ENCODE peak calls at places on chromosomes 12 and 14, in ten cellular contexts. One of them, this sample, is unnamed.

GRCh38 chr14:106842687-106843086 is 1316.3 kb downstream of the TMEM121 start:
- DNase-seq in astrocyte of the spinal cord: no peak
- DNase-seq in breast epithelium: no peak
- DNase-seq in right lobe of liver: no peak
- DNase-seq in astrocyte: no peak
- DNase-seq in epithelial cell of proximal tubule: no peak
- DNase-seq in heart left ventricle: no peak
- DNase-seq in A549: peak
- DNase-seq in neural progenitor cell: no peak
- DNase-seq in fibroblast of pulmonary artery: no peak
- DNase-seq in this sample: no peak

GRCh38 chr12:131903270-131904255 is 9.1 kb downstream of the ULK1 start:
- DNase-seq in astrocyte of the spinal cord: no peak
- DNase-seq in breast epithelium: no peak
- DNase-seq in right lobe of liver: no peak
- DNase-seq in astrocyte: no peak
- DNase-seq in epithelial cell of proximal tubule: no peak
- DNase-seq in heart left ventricle: no peak
- DNase-seq in A549: no peak
- DNase-seq in neural progenitor cell: no peak
- DNase-seq in fibroblast of pulmonary artery: no peak
- DNase-seq in this sample: no peak

GRCh38 chr12:23964812-23965211 is 15.3 kb upstream of the SOX5 start:
- DNase-seq in astrocyte of the spinal cord: no peak
- DNase-seq in breast epithelium: no peak
- DNase-seq in right lobe of liver: no peak
- DNase-seq in astrocyte: no peak
- DNase-seq in epithelial cell of proximal tubule: no peak
- DNase-seq in heart left ventricle: no peak
- DNase-seq in A549: no peak
- DNase-seq in neural progenitor cell: no peak
- DNase-seq in fibroblast of pulmonary artery: no peak
- DNase-seq in this sample: no peak

GRCh38 chr14:75848337-75848736 is 133.5 kb downstream of the TGFB3 start:
- DNase-seq in astrocyte of the spinal cord: no peak
- DNase-seq in breast epithelium: no peak
- DNase-seq in right lobe of liver: no peak
- DNase-seq in astrocyte: no peak
- DNase-seq in epithelial cell of proximal tubule: no peak
- DNase-seq in heart left ventricle: no peak
- DNase-seq in A549: no peak
- DNase-seq in neural progenitor cell: no peak
- DNase-seq in fibroblast of pulmonary artery: no peak
- DNase-seq in this sample: no peak

GRCh38 chr14:71117839-71118743 is 210.8 kb downstream of the PCNX1 start:
- DNase-seq in astrocyte of the spinal cord: peak
- DNase-seq in breast epithelium: no peak
- DNase-seq in right lobe of liver: no peak
- DNase-seq in astrocyte: peak
- DNase-seq in epithelial cell of proximal tubule: no peak
- DNase-seq in heart left ventricle: no peak
- DNase-seq in A549: no peak
- DNase-seq in neural progenitor cell: no peak
- DNase-seq in fibroblast of pulmonary artery: peak
- DNase-seq in this sample: peak

GRCh38 chr12:12734561-12735071 is 17.4 kb downstream of the CDKN1B start:
- DNase-seq in astrocyte of the spinal cord: peak
- DNase-seq in breast epithelium: no peak
- DNase-seq in right lobe of liver: no peak
- DNase-seq in astrocyte: peak
- DNase-seq in epithelial cell of proximal tubule: no peak
- DNase-seq in heart left ventricle: no peak
- DNase-seq in A549: no peak
- DNase-seq in neural progenitor cell: no peak
- DNase-seq in fibroblast of pulmonary artery: no peak
- DNase-seq in this sample: peak

GRCh38 chr12:120428597-120429206 is 9.2 kb upstream of the COX6A1 start:
- DNase-seq in astrocyte of the spinal cord: no peak
- DNase-seq in breast epithelium: no peak
- DNase-seq in right lobe of liver: no peak
- DNase-seq in astrocyte: no peak
- DNase-seq in epithelial cell of proximal tubule: no peak
- DNase-seq in heart left ventricle: no peak
- DNase-seq in A549: no peak
- DNase-seq in neural progenitor cell: no peak
- DNase-seq in fibroblast of pulmonary artery: no peak
- DNase-seq in this sample: no peak

GRCh38 chr12:69392146-69392928 is 32.8 kb downstream of the YEATS4 start:
- DNase-seq in astrocyte of the spinal cord: no peak
- DNase-seq in breast epithelium: no peak
- DNase-seq in right lobe of liver: no peak
- DNase-seq in astrocyte: peak
- DNase-seq in epithelial cell of proximal tubule: no peak
- DNase-seq in heart left ventricle: no peak
- DNase-seq in A549: no peak
- DNase-seq in neural progenitor cell: no peak
- DNase-seq in fibroblast of pulmonary artery: peak
- DNase-seq in this sample: no peak

GRCh38 chr14:92934196-92935085 is 11.5 kb downstream of the CHGA start:
- DNase-seq in astrocyte of the spinal cord: no peak
- DNase-seq in breast epithelium: no peak
- DNase-seq in right lobe of liver: no peak
- DNase-seq in astrocyte: no peak
- DNase-seq in epithelial cell of proximal tubule: no peak
- DNase-seq in heart left ventricle: no peak
- DNase-seq in A549: no peak
- DNase-seq in neural progenitor cell: no peak
- DNase-seq in fibroblast of pulmonary artery: no peak
- DNase-seq in this sample: no peak

GRCh38 chr12:76153616-76154015 is 69.1 kb upstream of the NAP1L1 start:
- DNase-seq in astrocyte of the spinal cord: no peak
- DNase-seq in breast epithelium: no peak
- DNase-seq in right lobe of liver: no peak
- DNase-seq in astrocyte: no peak
- DNase-seq in epithelial cell of proximal tubule: no peak
- DNase-seq in heart left ventricle: no peak
- DNase-seq in A549: no peak
- DNase-seq in neural progenitor cell: no peak
- DNase-seq in fibroblast of pulmonary artery: no peak
- DNase-seq in this sample: no peak

GRCh38 chr12:76156314-76156713 is 71.8 kb upstream of the NAP1L1 start:
- DNase-seq in astrocyte of the spinal cord: no peak
- DNase-seq in breast epithelium: no peak
- DNase-seq in right lobe of liver: no peak
- DNase-seq in astrocyte: no peak
- DNase-seq in epithelial cell of proximal tubule: no peak
- DNase-seq in heart left ventricle: no peak
- DNase-seq in A549: no peak
- DNase-seq in neural progenitor cell: no peak
- DNase-seq in fibroblast of pulmonary artery: no peak
- DNase-seq in this sample: no peak

GRCh38 chr12:76155157-76155556 is 70.7 kb upstream of the NAP1L1 start:
- DNase-seq in astrocyte of the spinal cord: no peak
- DNase-seq in breast epithelium: no peak
- DNase-seq in right lobe of liver: no peak
- DNase-seq in astrocyte: no peak
- DNase-seq in epithelial cell of proximal tubule: no peak
- DNase-seq in heart left ventricle: no peak
- DNase-seq in A549: no peak
- DNase-seq in neural progenitor cell: no peak
- DNase-seq in fibroblast of pulmonary artery: no peak
- DNase-seq in this sample: no peak

GRCh38 chr12:76158518-76159321 is 74.2 kb upstream of the NAP1L1 start:
- DNase-seq in astrocyte of the spinal cord: peak
- DNase-seq in breast epithelium: no peak
- DNase-seq in right lobe of liver: no peak
- DNase-seq in astrocyte: peak
- DNase-seq in epithelial cell of proximal tubule: peak
- DNase-seq in heart left ventricle: peak
- DNase-seq in A549: peak
- DNase-seq in neural progenitor cell: peak
- DNase-seq in fibroblast of pulmonary artery: peak
- DNase-seq in this sample: peak
- H3K4me3 ChIP-seq in astrocyte of the spinal cord: no peak
- H3K4me3 ChIP-seq in breast epithelium: no peak
- H3K4me3 ChIP-seq in right lobe of liver: no peak
- H3K4me3 ChIP-seq in astrocyte: peak
- H3K4me3 ChIP-seq in epithelial cell of proximal tubule: peak
- H3K4me3 ChIP-seq in heart left ventricle: no peak
- H3K4me3 ChIP-seq in A549: no peak
- H3K4me3 ChIP-seq in neural progenitor cell: no peak
- H3K4me3 ChIP-seq in fibroblast of pulmonary artery: no peak
- H3K4me3 ChIP-seq in this sample: no peak

DNA sequence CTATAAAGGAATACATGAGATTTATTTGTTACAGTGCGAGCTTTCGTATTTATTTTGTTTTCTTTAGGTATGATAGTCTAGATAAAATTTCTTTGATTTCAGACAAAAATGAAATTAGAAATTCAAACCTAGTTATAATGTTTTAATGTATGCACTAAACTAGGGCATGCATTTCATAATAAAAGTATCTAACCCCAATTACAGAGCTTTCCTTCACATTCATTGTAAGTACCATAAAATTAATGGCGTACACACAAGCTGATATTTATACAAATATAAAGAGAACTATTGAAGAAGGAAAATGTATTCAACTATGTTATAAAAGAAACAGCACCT is 120.2 kb downstream of the GXYLT1 start:
- DNase-seq in astrocyte of the spinal cord: no peak
- DNase-seq in breast epithelium: no peak
- DNase-seq in right lobe of liver: no peak
- DNase-seq in astrocyte: no peak
- DNase-seq in epithelial cell of proximal tubule: no peak
- DNase-seq in heart left ventricle: no peak
- DNase-seq in A549: no peak
- DNase-seq in neural progenitor cell: no peak
- DNase-seq in fibroblast of pulmonary artery: no peak
- DNase-seq in this sample: no peak
- TF ChIP-seq CTCF in astrocyte of the spinal cord: no peak
- TF ChIP-seq CTCF in breast epithelium: no peak
- TF ChIP-seq CTCF in right lobe of liver: no peak
- TF ChIP-seq CTCF in astrocyte: no peak
- TF ChIP-seq CTCF in epithelial cell of proximal tubule: no peak
- TF ChIP-seq CTCF in heart left ventricle: peak
- TF ChIP-seq CTCF in A549: no peak
- TF ChIP-seq CTCF in neural progenitor cell: no peak
- TF ChIP-seq CTCF in fibroblast of pulmonary artery: no peak
- TF ChIP-seq CTCF in this sample: no peak

DNA sequence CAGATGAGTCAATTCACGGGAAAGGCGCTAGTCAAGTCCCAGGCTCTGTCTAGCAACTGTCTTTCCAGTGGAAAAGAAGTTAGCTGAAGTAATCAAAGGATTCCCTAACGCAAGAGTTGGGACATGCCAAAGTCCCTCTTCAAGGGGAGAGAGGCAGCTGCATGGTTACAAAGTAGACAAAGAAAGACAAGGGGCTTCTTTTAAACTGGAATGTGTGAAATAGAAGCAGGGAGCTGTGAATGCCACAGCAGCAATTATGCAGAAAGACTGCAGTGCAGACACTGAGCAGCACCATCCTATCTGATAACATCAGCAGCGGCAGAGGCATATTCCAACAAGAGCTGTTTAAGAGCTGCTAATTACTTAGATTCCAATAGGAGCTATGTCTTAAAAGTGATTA is 12.5 kb upstream of the CIPC start:
- DNase-seq in astrocyte of the spinal cord: no peak
- DNase-seq in breast epithelium: no peak
- DNase-seq in right lobe of liver: no peak
- DNase-seq in astrocyte: no peak
- DNase-seq in epithelial cell of proximal tubule: no peak
- DNase-seq in heart left ventricle: no peak
- DNase-seq in A549: no peak
- DNase-seq in neural progenitor cell: peak
- DNase-seq in fibroblast of pulmonary artery: no peak
- DNase-seq in this sample: no peak
- H3K4me3 ChIP-seq in astrocyte of the spinal cord: no peak
- H3K4me3 ChIP-seq in breast epithelium: no peak
- H3K4me3 ChIP-seq in right lobe of liver: no peak
- H3K4me3 ChIP-seq in astrocyte: no peak
- H3K4me3 ChIP-seq in epithelial cell of proximal tubule: no peak
- H3K4me3 ChIP-seq in heart left ventricle: no peak
- H3K4me3 ChIP-seq in A549: no peak
- H3K4me3 ChIP-seq in neural progenitor cell: peak
- H3K4me3 ChIP-seq in fibroblast of pulmonary artery: no peak
- H3K4me3 ChIP-seq in this sample: no peak

GRCh38 chr14:36556811-36557433 is 25.5 kb downstream of the NKX2-8 start:
- DNase-seq in astrocyte of the spinal cord: peak
- DNase-seq in breast epithelium: no peak
- DNase-seq in right lobe of liver: no peak
- DNase-seq in astrocyte: no peak
- DNase-seq in epithelial cell of proximal tubule: no peak
- DNase-seq in heart left ventricle: no peak
- DNase-seq in A549: peak
- DNase-seq in neural progenitor cell: peak
- DNase-seq in fibroblast of pulmonary artery: peak
- DNase-seq in this sample: peak
- TF ChIP-seq CTCF in astrocyte of the spinal cord: peak
- TF ChIP-seq CTCF in breast epithelium: no peak
- TF ChIP-seq CTCF in right lobe of liver: peak
- TF ChIP-seq CTCF in astrocyte: peak
- TF ChIP-seq CTCF in epithelial cell of proximal tubule: peak
- TF ChIP-seq CTCF in heart left ventricle: peak
- TF ChIP-seq CTCF in A549: peak
- TF ChIP-seq CTCF in neural progenitor cell: peak
- TF ChIP-seq CTCF in fibroblast of pulmonary artery: peak
- TF ChIP-seq CTCF in this sample: peak

This sample was measured in fibroblast of villous mesenchyme.